ENCODE peak calls at places on chromosomes 16 and 17, in eight cellular contexts. One of them, this sample, is unnamed.

GRCh38 chr16:54099627-54100026 is 187.0 kb downstream of the IRX3 start:
- DNase-seq in cardiac septum: no peak
- DNase-seq in T-helper 2 cell: no peak
- DNase-seq in CD8-positive, alpha-beta memory T cell: no peak
- DNase-seq in transverse colon: no peak
- DNase-seq in globus pallidus: no peak
- DNase-seq in BJ: no peak
- DNase-seq in progenitor cell of endocrine pancreas: no peak
- DNase-seq in this sample: no peak

GRCh38 chr17:72387487-72387886 is 266.7 kb downstream of the SOX9 start:
- DNase-seq in T-helper 2 cell: no peak
- DNase-seq in BJ: peak; percentile 88
- DNase-seq in globus pallidus: no peak
- DNase-seq in transverse colon: no peak
- DNase-seq in CD8-positive, alpha-beta memory T cell: no peak
- DNase-seq in progenitor cell of endocrine pancreas: no peak
- DNase-seq in cardiac septum: no peak
- DNase-seq in this sample: peak; percentile 82

GRCh38 chr17:56486732-56487131 is 106.8 kb upstream of the NOG start:
- DNase-seq in BJ: no peak
- DNase-seq in CD8-positive, alpha-beta memory T cell: no peak
- DNase-seq in T-helper 2 cell: no peak
- DNase-seq in transverse colon: no peak
- DNase-seq in progenitor cell of endocrine pancreas: no peak
- DNase-seq in cardiac septum: no peak
- DNase-seq in globus pallidus: no peak
- DNase-seq in this sample: no peak

GRCh38 chr16:66930189-66930588 is 4.0 kb downstream of the CIAO2B start:
- DNase-seq in transverse colon: peak; percentile 35
- DNase-seq in globus pallidus: no peak
- DNase-seq in T-helper 2 cell: no peak
- DNase-seq in progenitor cell of endocrine pancreas: no peak
- DNase-seq in cardiac septum: no peak
- DNase-seq in CD8-positive, alpha-beta memory T cell: no peak
- DNase-seq in BJ: no peak
- DNase-seq in this sample: no peak

GRCh38 chr17:82031885-82032627 is 578 bp downstream of the RAC3 start:
- DNase-seq in transverse colon: peak; percentile 80
- DNase-seq in cardiac septum: no peak
- DNase-seq in progenitor cell of endocrine pancreas: no peak
- DNase-seq in T-helper 2 cell: no peak
- DNase-seq in globus pallidus: no peak
- DNase-seq in BJ: no peak
- DNase-seq in CD8-positive, alpha-beta memory T cell: no peak
- DNase-seq in this sample: no peak

GRCh38 chr16:50858877-50859627 is 117.2 kb downstream of the CYLD start:
- DNase-seq in transverse colon: no peak
- DNase-seq in cardiac septum: no peak
- DNase-seq in progenitor cell of endocrine pancreas: no peak
- DNase-seq in T-helper 2 cell: no peak
- DNase-seq in globus pallidus: no peak
- DNase-seq in BJ: no peak
- DNase-seq in CD8-positive, alpha-beta memory T cell: no peak
- DNase-seq in this sample: no peak

GRCh38 chr17:78882546-78883089 is 20.4 kb downstream of the CEP295NL start:
- DNase-seq in T-helper 2 cell: no peak
- DNase-seq in transverse colon: no peak
- DNase-seq in CD8-positive, alpha-beta memory T cell: no peak
- DNase-seq in cardiac septum: peak; percentile 93
- DNase-seq in globus pallidus: no peak
- DNase-seq in BJ: no peak
- DNase-seq in progenitor cell of endocrine pancreas: no peak
- DNase-seq in this sample: no peak

GRCh38 chr17:74529243-74529642 is 2.0 kb downstream of the CD300LB start:
- DNase-seq in CD8-positive, alpha-beta memory T cell: no peak
- DNase-seq in BJ: no peak
- DNase-seq in progenitor cell of endocrine pancreas: no peak
- DNase-seq in globus pallidus: no peak
- DNase-seq in cardiac septum: no peak
- DNase-seq in transverse colon: no peak
- DNase-seq in T-helper 2 cell: no peak
- DNase-seq in this sample: no peak

GRCh38 chr16:9135797-9136196 is 44.4 kb downstream of the HAPSTR1 start:
- DNase-seq in CD8-positive, alpha-beta memory T cell: no peak
- DNase-seq in transverse colon: no peak
- DNase-seq in globus pallidus: no peak
- DNase-seq in BJ: no peak
- DNase-seq in cardiac septum: no peak
- DNase-seq in T-helper 2 cell: no peak
- DNase-seq in progenitor cell of endocrine pancreas: no peak
- DNase-seq in this sample: no peak

GRCh38 chr16:21560462-21560861 is 38.9 kb upstream of the METTL9 start:
- DNase-seq in globus pallidus: no peak
- DNase-seq in BJ: no peak
- DNase-seq in cardiac septum: no peak
- DNase-seq in T-helper 2 cell: no peak
- DNase-seq in progenitor cell of endocrine pancreas: no peak
- DNase-seq in CD8-positive, alpha-beta memory T cell: no peak
- DNase-seq in transverse colon: peak; percentile 5
- DNase-seq in this sample: no peak

GRCh38 chr17:42286411-42287295 is 1.6 kb upstream of the STAT5A start:
- DNase-seq in BJ: no peak
- DNase-seq in cardiac septum: peak; percentile 64
- DNase-seq in progenitor cell of endocrine pancreas: no peak
- DNase-seq in CD8-positive, alpha-beta memory T cell: no peak
- DNase-seq in transverse colon: peak; percentile 24
- DNase-seq in globus pallidus: no peak
- DNase-seq in T-helper 2 cell: no peak
- DNase-seq in this sample: no peak

GRCh38 chr17:41544497-41544896 is 16.4 kb upstream of the KRT19 start:
- DNase-seq in transverse colon: peak; percentile 69
- DNase-seq in T-helper 2 cell: no peak
- DNase-seq in progenitor cell of endocrine pancreas: no peak
- DNase-seq in globus pallidus: no peak
- DNase-seq in BJ: no peak
- DNase-seq in CD8-positive, alpha-beta memory T cell: no peak
- DNase-seq in cardiac septum: no peak
- DNase-seq in this sample: no peak

GRCh38 chr17:76307299-76307965 is 644 bp downstream of the QRICH2 start:
- DNase-seq in globus pallidus: no peak
- DNase-seq in T-helper 2 cell: no peak
- DNase-seq in CD8-positive, alpha-beta memory T cell: no peak
- DNase-seq in transverse colon: no peak
- DNase-seq in cardiac septum: no peak
- DNase-seq in progenitor cell of endocrine pancreas: no peak
- DNase-seq in BJ: no peak
- DNase-seq in this sample: no peak

GRCh38 chr16:84237994-84238750 is 1.6 kb downstream of the KCNG4 start:
- DNase-seq in transverse colon: no peak
- DNase-seq in progenitor cell of endocrine pancreas: no peak
- DNase-seq in globus pallidus: no peak
- DNase-seq in T-helper 2 cell: no peak
- DNase-seq in CD8-positive, alpha-beta memory T cell: no peak
- DNase-seq in cardiac septum: no peak
- DNase-seq in BJ: no peak
- DNase-seq in this sample: no peak

GRCh38 chr17:14922421-14922820 is 342.7 kb downstream of the PMP22 start:
- DNase-seq in progenitor cell of endocrine pancreas: no peak
- DNase-seq in T-helper 2 cell: no peak
- DNase-seq in cardiac septum: no peak
- DNase-seq in BJ: no peak
- DNase-seq in globus pallidus: peak; percentile 47
- DNase-seq in transverse colon: no peak
- DNase-seq in CD8-positive, alpha-beta memory T cell: no peak
- DNase-seq in this sample: no peak

GRCh38 chr17:81909966-81910839 is 996 bp downstream of the PCYT2 start:
- DNase-seq in progenitor cell of endocrine pancreas: peak; percentile 45
- DNase-seq in globus pallidus: no peak
- DNase-seq in CD8-positive, alpha-beta memory T cell: no peak
- DNase-seq in BJ: no peak
- DNase-seq in T-helper 2 cell: no peak
- DNase-seq in transverse colon: peak; percentile 53
- DNase-seq in cardiac septum: no peak
- DNase-seq in this sample: no peak

GRCh38 chr16:50440991-50441390 is 72.2 kb upstream of the BRD7 start:
- DNase-seq in globus pallidus: no peak
- DNase-seq in progenitor cell of endocrine pancreas: no peak
- DNase-seq in T-helper 2 cell: no peak
- DNase-seq in cardiac septum: no peak
- DNase-seq in CD8-positive, alpha-beta memory T cell: no peak
- DNase-seq in transverse colon: no peak
- DNase-seq in BJ: no peak
- DNase-seq in this sample: no peak